ENCODE peak calls at places on chromosomes 12 and 14, in five cellular contexts. One of them, this sample, is unnamed.

GRCh38 chr14:106083082-106083481 is 556.7 kb downstream of the TMEM121 start:
- DNase-seq in skeletal muscle cell: no peak
- DNase-seq in cardiac fibroblast: no peak
- DNase-seq in DND-41: no peak
- DNase-seq in hepatocyte: no peak
- DNase-seq in this sample: no peak

GRCh38 chr12:6613015-6613775 is 6.0 kb upstream of the CHD4 start:
- DNase-seq in skeletal muscle cell: no peak
- DNase-seq in cardiac fibroblast: peak
- DNase-seq in DND-41: peak
- DNase-seq in hepatocyte: peak
- DNase-seq in this sample: peak

GRCh38 chr14:88233915-88234314 is 89.2 kb downstream of the KCNK10 start:
- DNase-seq in skeletal muscle cell: no peak
- DNase-seq in cardiac fibroblast: peak
- DNase-seq in DND-41: peak
- DNase-seq in hepatocyte: peak
- DNase-seq in this sample: peak

GRCh38 chr12:20492251-20492728 is 124.0 kb downstream of the PDE3A start:
- DNase-seq in skeletal muscle cell: no peak
- DNase-seq in cardiac fibroblast: peak
- DNase-seq in DND-41: no peak
- DNase-seq in hepatocyte: no peak
- DNase-seq in this sample: peak

GRCh38 chr14:86766469-86766868 is 1226.5 kb downstream of the GALC start:
- DNase-seq in skeletal muscle cell: no peak
- DNase-seq in cardiac fibroblast: no peak
- DNase-seq in DND-41: no peak
- DNase-seq in hepatocyte: no peak
- DNase-seq in this sample: no peak

GRCh38 chr12:55034218-55034617 is 14.4 kb downstream of the NEUROD4 start:
- DNase-seq in skeletal muscle cell: no peak
- DNase-seq in cardiac fibroblast: no peak
- DNase-seq in DND-41: no peak
- DNase-seq in hepatocyte: no peak
- DNase-seq in this sample: no peak

GRCh38 chr12:51820721-51821422 is 27.6 kb downstream of the FIGNL2 start:
- DNase-seq in skeletal muscle cell: no peak
- DNase-seq in cardiac fibroblast: peak
- DNase-seq in DND-41: peak
- DNase-seq in hepatocyte: no peak
- DNase-seq in this sample: peak

GRCh38 chr12:101857043-101857558 is 20.3 kb upstream of the DRAM1 start:
- DNase-seq in skeletal muscle cell: peak
- DNase-seq in cardiac fibroblast: peak
- DNase-seq in DND-41: no peak
- DNase-seq in hepatocyte: peak
- DNase-seq in this sample: no peak

GRCh38 chr12:86456241-86456640 is 200.1 kb upstream of the MGAT4C start:
- DNase-seq in skeletal muscle cell: no peak
- DNase-seq in cardiac fibroblast: no peak
- DNase-seq in DND-41: no peak
- DNase-seq in hepatocyte: no peak
- DNase-seq in this sample: no peak

GRCh38 chr12:58007875-58008274 is 66.5 kb downstream of the ATP23 start:
- DNase-seq in skeletal muscle cell: no peak
- DNase-seq in cardiac fibroblast: no peak
- DNase-seq in DND-41: no peak
- DNase-seq in hepatocyte: no peak
- DNase-seq in this sample: no peak

GRCh38 chr14:26598081-26598671 is 343 bp upstream of the NOVA1 start:
- DNase-seq in skeletal muscle cell: peak
- DNase-seq in cardiac fibroblast: peak
- DNase-seq in DND-41: no peak
- DNase-seq in hepatocyte: peak
- DNase-seq in this sample: peak

GRCh38 chr12:107760207-107760816 is 625 bp downstream of the PRDM4 start:
- DNase-seq in skeletal muscle cell: no peak
- DNase-seq in cardiac fibroblast: peak
- DNase-seq in DND-41: peak
- DNase-seq in hepatocyte: peak
- DNase-seq in this sample: no peak

GRCh38 chr12:127260531-127260930 is 1006.4 kb upstream of the TMEM132C start:
- DNase-seq in skeletal muscle cell: peak
- DNase-seq in cardiac fibroblast: peak
- DNase-seq in DND-41: no peak
- DNase-seq in hepatocyte: no peak
- DNase-seq in this sample: no peak

GRCh38 chr14:91872011-91872476 is 4.7 kb upstream of the TC2N start:
- DNase-seq in skeletal muscle cell: no peak
- DNase-seq in cardiac fibroblast: peak
- DNase-seq in DND-41: peak
- DNase-seq in hepatocyte: no peak
- DNase-seq in this sample: no peak

GRCh38 chr12:132355742-132356681 is 26.6 kb upstream of the GALNT9 start:
- DNase-seq in skeletal muscle cell: no peak
- DNase-seq in cardiac fibroblast: no peak
- DNase-seq in DND-41: no peak
- DNase-seq in hepatocyte: no peak
- DNase-seq in this sample: no peak

GRCh38 chr14:90721619-90722305 is 94.5 kb downstream of the TTC7B start:
- DNase-seq in skeletal muscle cell: peak
- DNase-seq in cardiac fibroblast: peak
- DNase-seq in DND-41: no peak
- DNase-seq in hepatocyte: no peak
- DNase-seq in this sample: no peak

GRCh38 chr14:93183596-93184317 is 940 bp downstream of the MOAP1 start:
- DNase-seq in skeletal muscle cell: no peak
- DNase-seq in cardiac fibroblast: no peak
- DNase-seq in DND-41: peak
- DNase-seq in hepatocyte: no peak
- DNase-seq in this sample: no peak
- H3K4me3 ChIP-seq in skeletal muscle cell: peak
- H3K4me3 ChIP-seq in cardiac fibroblast: peak
- H3K4me3 ChIP-seq in DND-41: peak
- H3K4me3 ChIP-seq in hepatocyte: peak
- H3K4me3 ChIP-seq in this sample: peak

GRCh38 chr14:23306412-23307145 is at the start of gene BCL2L2:
- DNase-seq in skeletal muscle cell: peak
- DNase-seq in cardiac fibroblast: peak
- DNase-seq in DND-41: peak
- DNase-seq in hepatocyte: peak
- DNase-seq in this sample: no peak

GRCh38 chr14:23307146-23307447 is 464 bp downstream of the BCL2L2 start:
- DNase-seq in skeletal muscle cell: no peak
- DNase-seq in cardiac fibroblast: no peak
- DNase-seq in DND-41: no peak
- DNase-seq in hepatocyte: no peak
- DNase-seq in this sample: no peak

GRCh38 chr14:23308721-23309445 is 2.2 kb downstream of the BCL2L2 start:
- DNase-seq in skeletal muscle cell: no peak
- DNase-seq in cardiac fibroblast: no peak
- DNase-seq in DND-41: no peak
- DNase-seq in hepatocyte: no peak
- DNase-seq in this sample: no peak

GRCh38 chr14:23306113-23306411 is 571 bp upstream of the BCL2L2 start:
- DNase-seq in skeletal muscle cell: no peak
- DNase-seq in cardiac fibroblast: no peak
- DNase-seq in DND-41: no peak
- DNase-seq in hepatocyte: peak
- DNase-seq in this sample: no peak

GRCh38 chr14:23307687-23308644 is 1.3 kb downstream of the BCL2L2 start:
- DNase-seq in skeletal muscle cell: no peak
- DNase-seq in cardiac fibroblast: peak
- DNase-seq in DND-41: no peak
- DNase-seq in hepatocyte: no peak
- DNase-seq in this sample: no peak
- H3K4me3 ChIP-seq in skeletal muscle cell: peak
- H3K4me3 ChIP-seq in cardiac fibroblast: peak
- H3K4me3 ChIP-seq in DND-41: no peak
- H3K4me3 ChIP-seq in hepatocyte: peak
- H3K4me3 ChIP-seq in this sample: no peak

DNA sequence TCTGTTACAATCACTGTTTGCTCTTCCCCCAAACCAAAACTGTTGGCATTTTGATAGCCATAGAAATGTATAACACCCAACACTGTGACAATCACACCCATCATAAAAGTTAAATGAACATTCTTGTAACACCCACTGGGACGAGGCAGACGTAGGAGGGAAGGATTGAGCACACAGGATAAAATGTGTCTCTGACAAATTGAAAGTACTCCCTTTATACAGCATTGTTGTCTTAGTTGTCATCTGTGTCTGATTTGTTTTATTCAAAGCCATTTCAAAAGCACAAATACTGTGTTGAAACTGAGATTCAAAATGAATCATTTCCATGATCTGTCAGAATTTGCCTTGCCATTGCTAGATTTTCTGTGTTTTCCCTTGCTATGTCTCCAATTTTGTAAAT is 436.3 kb downstream of the TMTC2 start:
- DNase-seq in skeletal muscle cell: no peak
- DNase-seq in cardiac fibroblast: peak
- DNase-seq in DND-41: no peak
- DNase-seq in hepatocyte: no peak
- DNase-seq in this sample: no peak
- H3K4me3 ChIP-seq in skeletal muscle cell: no peak
- H3K4me3 ChIP-seq in cardiac fibroblast: no peak
- H3K4me3 ChIP-seq in DND-41: no peak
- H3K4me3 ChIP-seq in hepatocyte: no peak
- H3K4me3 ChIP-seq in this sample: no peak

DNA sequence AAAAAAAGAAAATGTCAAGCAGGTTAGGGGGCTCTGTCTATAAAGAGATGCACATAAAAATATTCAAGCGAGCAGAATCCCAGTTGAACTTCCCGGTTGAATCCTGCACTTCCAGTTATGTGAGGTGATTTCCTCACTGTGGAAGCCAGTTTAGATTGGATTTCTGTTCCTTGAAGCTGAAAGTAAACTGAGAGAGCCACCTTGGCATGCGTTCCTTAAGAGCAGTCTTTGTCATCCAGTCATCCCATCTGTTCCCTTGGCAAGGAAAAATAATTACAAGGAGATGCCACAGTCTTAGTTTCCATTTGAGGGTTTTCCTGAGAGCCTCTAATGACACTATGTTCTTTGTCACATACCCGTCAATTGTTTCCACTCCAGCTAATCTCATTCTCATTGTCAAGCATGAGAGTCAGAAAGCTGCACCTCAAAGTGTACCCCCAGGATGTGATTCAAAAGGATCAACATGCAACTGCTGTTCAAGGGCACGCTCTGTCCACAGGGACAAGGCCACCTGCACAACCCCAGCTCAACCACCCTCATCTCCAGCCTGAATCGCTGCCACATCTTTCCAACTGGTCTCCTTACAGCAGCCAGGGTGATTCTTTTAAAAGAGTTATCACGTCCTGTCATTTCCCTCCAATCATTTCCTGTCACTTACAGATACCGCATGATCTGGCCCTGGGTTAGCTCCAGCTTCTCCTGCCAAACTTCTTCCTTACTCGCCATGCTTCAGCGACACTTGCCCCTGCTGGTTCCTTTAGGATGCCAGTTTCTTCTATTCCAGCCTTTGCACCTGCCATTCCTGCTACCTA is 18.0 kb upstream of the TCP11L2 start:
- DNase-seq in skeletal muscle cell: no peak
- DNase-seq in cardiac fibroblast: no peak
- DNase-seq in DND-41: no peak
- DNase-seq in hepatocyte: no peak
- DNase-seq in this sample: no peak
- H3K4me3 ChIP-seq in skeletal muscle cell: no peak
- H3K4me3 ChIP-seq in cardiac fibroblast: no peak
- H3K4me3 ChIP-seq in DND-41: no peak
- H3K4me3 ChIP-seq in hepatocyte: no peak
- H3K4me3 ChIP-seq in this sample: no peak

DNA sequence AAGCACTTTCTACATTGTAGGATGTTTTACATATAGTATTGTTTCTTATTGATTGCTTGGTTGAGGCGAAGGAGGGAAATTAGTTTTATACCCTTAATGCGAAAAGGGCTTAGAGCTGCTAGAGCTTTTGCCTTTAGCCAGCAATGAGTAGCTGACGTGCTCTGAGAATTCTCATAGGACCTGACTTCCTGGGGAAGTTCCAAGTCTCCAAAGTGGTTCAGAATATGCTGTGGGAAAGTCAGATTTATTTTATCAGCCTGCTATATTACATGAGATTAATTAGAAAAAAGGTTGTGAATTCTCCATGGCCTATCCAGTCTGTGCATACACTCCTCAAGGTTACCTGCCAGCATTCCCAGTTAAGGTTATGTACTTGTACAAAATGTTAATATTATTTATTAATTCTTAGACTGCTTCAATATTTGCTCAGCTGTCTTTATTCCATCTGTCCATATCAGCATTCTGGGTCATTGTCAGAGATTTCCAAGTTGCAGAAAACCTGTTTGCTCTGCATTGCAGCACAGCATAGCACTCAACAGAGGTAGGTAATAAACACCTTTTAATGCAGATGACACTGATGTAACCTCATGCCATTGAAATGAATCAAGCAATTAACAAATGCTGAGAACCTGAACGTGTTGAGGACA is 2.6 kb upstream of the SEL1L start:
- DNase-seq in skeletal muscle cell: no peak
- DNase-seq in cardiac fibroblast: peak
- DNase-seq in DND-41: no peak
- DNase-seq in hepatocyte: no peak
- DNase-seq in this sample: no peak
- H3K4me3 ChIP-seq in skeletal muscle cell: no peak
- H3K4me3 ChIP-seq in cardiac fibroblast: no peak
- H3K4me3 ChIP-seq in DND-41: no peak
- H3K4me3 ChIP-seq in hepatocyte: no peak
- H3K4me3 ChIP-seq in this sample: no peak

DNA sequence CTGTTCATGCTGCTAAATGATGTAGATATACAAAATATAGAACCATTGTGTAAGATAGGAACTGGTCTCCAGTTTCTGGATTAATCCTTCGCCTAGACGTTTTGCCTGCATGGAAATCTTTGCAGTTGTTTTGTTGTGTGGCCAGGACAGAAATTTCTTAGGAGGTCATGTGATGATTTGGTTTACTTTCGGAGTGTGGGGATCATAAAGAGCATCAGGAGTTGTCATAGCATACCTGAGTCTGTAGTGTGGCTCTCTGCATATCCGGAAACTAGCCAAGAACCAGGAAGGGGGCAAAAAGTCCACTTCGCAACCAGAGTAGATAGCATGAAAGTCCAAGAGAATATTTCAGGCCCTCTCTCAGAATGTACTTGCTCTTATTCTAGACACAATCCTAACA is 3.1 kb downstream of the SAMD4A start:
- DNase-seq in skeletal muscle cell: no peak
- DNase-seq in cardiac fibroblast: no peak
- DNase-seq in DND-41: no peak
- DNase-seq in hepatocyte: no peak
- DNase-seq in this sample: no peak
- H3K4me3 ChIP-seq in skeletal muscle cell: no peak
- H3K4me3 ChIP-seq in cardiac fibroblast: no peak
- H3K4me3 ChIP-seq in DND-41: no peak
- H3K4me3 ChIP-seq in hepatocyte: no peak
- H3K4me3 ChIP-seq in this sample: no peak

DNA sequence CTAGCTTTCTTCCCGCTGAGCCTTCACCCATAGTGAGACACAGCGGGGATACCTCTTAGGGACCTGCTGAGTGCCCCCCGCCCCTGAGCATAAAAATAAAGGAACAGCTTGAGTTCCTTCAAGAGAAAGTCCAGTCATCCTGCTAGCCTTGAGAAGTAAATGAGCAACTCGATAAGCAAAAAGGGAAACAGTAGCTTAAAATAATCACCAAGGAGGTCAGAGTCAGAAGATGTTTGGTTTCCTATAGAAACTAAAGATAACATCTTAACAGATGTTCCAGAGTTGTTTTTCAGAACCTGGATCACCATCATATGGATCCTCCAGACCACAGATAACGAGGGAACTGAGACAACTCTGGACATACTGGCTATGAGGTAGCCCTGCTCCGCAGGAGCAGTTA is 94.0 kb downstream of the BCAT1 start:
- DNase-seq in skeletal muscle cell: no peak
- DNase-seq in cardiac fibroblast: peak
- DNase-seq in DND-41: no peak
- DNase-seq in hepatocyte: no peak
- DNase-seq in this sample: no peak
- H3K4me3 ChIP-seq in skeletal muscle cell: no peak
- H3K4me3 ChIP-seq in cardiac fibroblast: no peak
- H3K4me3 ChIP-seq in DND-41: no peak
- H3K4me3 ChIP-seq in hepatocyte: no peak
- H3K4me3 ChIP-seq in this sample: no peak

This sample was measured in Jurkat, Clone E6-1.